ENCODE peak calls at places on chromosomes 2 and 18, in nine cellular contexts. A is BJ; P is H9; K is NCI-H1092 treated with DMSO at 0.1 percent for 48 hours; Z is activated CD4-positive, alpha-beta T cell treated with anti-CD3 and anti-CD28 coated beads, Interleukin-2, amount 50 U/mL, for 24 hours; C is kidney tubule cell; U is coronary artery; W is ovary; T is T-cell. V is an unnamed sample.

GRCh38 chr2:29662841-29663240 is 258.5 kb downstream of the ALK start:
- DNase-seq in A (no peak), P (no peak), K (no peak), Z (no peak), C (peak; percentile 69), U (no peak), W (no peak), T (no peak), V (no peak)

GRCh38 chr2:144441711-144442141 is 78.2 kb downstream of the ZEB2 start:
- DNase-seq in A (no peak), P (no peak), K (no peak), Z (no peak), C (no peak), U (no peak), W (no peak), T (no peak), V (no peak)

GRCh38 chr2:237143118-237143517 is 57.4 kb downstream of the COPS8 start:
- DNase-seq in A (no peak), P (no peak), K (no peak), Z (no peak), C (no peak), U (peak; percentile 52), W (no peak), T (no peak), V (no peak)

GRCh38 chr2:117771969-117772630 is 42.4 kb upstream of the DDX18 start:
- DNase-seq in A (no peak), P (no peak), K (peak; percentile 21), Z (no peak), C (peak; percentile 47), U (no peak), W (no peak), T (no peak), V (no peak)

GRCh38 chr2:103179800-103180199 is 418.0 kb downstream of the TMEM182 start:
- DNase-seq in A (no peak), P (no peak), K (no peak), Z (no peak), C (peak; percentile 59), U (no peak), W (no peak), T (no peak), V (no peak)

GRCh38 chr18:33812186-33812585 is 234.2 kb downstream of the ASXL3 start:
- DNase-seq in A (no peak), P (no peak), K (no peak), Z (no peak), C (peak; percentile 82), U (no peak), W (no peak), T (no peak), V (no peak)

GRCh38 chr2:102061962-102062795 is 70.4 kb downstream of the IL1R2 start:
- DNase-seq in A (no peak), P (no peak), K (no peak), Z (no peak), C (peak; percentile 80), U (no peak), W (no peak), T (no peak), V (no peak)

GRCh38 chr2:190718652-190719526 is 70.0 kb downstream of the NAB1 start:
- DNase-seq in A (peak; percentile 26), P (no peak), K (no peak), Z (peak; percentile 38), C (peak; percentile 98), U (no peak), W (no peak), T (no peak), V (no peak)

GRCh38 chr18:13613099-13613498 is 113.3 kb downstream of the FAM210A start:
- DNase-seq in A (no peak), P (no peak), K (no peak), Z (no peak), C (no peak), U (no peak), W (no peak), T (no peak), V (no peak)

GRCh38 chr2:137031731-137032130 is 266.4 kb downstream of the THSD7B start:
- DNase-seq in A (no peak), P (no peak), K (no peak), Z (no peak), C (no peak), U (no peak), W (no peak), T (no peak), V (no peak)

GRCh38 chr2:230902180-230902899 is 22.7 kb downstream of the GPR55 start:
- DNase-seq in A (no peak), P (peak; percentile 85), K (peak; percentile 14), Z (peak; percentile 41), C (peak; percentile 71), U (peak; percentile 54), W (no peak), T (no peak), V (no peak)

GRCh38 chr2:27807476-27807875 is 36.0 kb downstream of the MRPL33 start:
- DNase-seq in A (no peak), P (peak; percentile 42), K (no peak), Z (no peak), C (peak; percentile 74), U (no peak), W (peak; percentile 33), T (no peak), V (no peak)

GRCh38 chr2:231685349-231686191 is 22.8 kb upstream of the PTMA start:
- DNase-seq in A (no peak), P (peak; percentile 69), K (peak; percentile 19), Z (no peak), C (no peak), U (no peak), W (no peak), T (no peak), V (no peak)

GRCh38 chr2:63078852-63079606 is 28.4 kb downstream of the OTX1 start:
- DNase-seq in A (no peak), P (peak; percentile 61), K (no peak), Z (no peak), C (peak; percentile 79), U (no peak), W (no peak), T (no peak), V (no peak)

GRCh38 chr2:200705305-200705985 is 106.3 kb upstream of the BZW1 start:
- DNase-seq in A (no peak), P (peak; percentile 80), K (no peak), Z (no peak), C (no peak), U (no peak), W (no peak), T (no peak), V (no peak)

GRCh38 chr2:223536546-223536945 is 65.6 kb downstream of the SCG2 start:
- DNase-seq in A (no peak), P (no peak), K (no peak), Z (no peak), C (peak; percentile 64), U (no peak), W (no peak), T (no peak), V (no peak)

GRCh38 chr2:71235930-71236587 is 9.2 kb upstream of the PAIP2B start:
- DNase-seq in A (no peak), P (no peak), K (no peak), Z (no peak), C (peak; percentile 25), U (no peak), W (no peak), T (no peak), V (no peak)